ENCODE peak calls at places on chromosomes 12 and 14, in seven cellular contexts. Q is stimulated activated effector memory CD8-positive, alpha-beta T cell treated with anti-CD3 and anti-CD28 coated beads, Interleukin-12 subunit alpha, Interleukin-12 subunit beta, amount 100 ng/mL, for 72 hours; X is fibroblast of villous mesenchyme; J is NCI-H1092; S is activated CD4-positive, CD25-positive, alpha-beta regulatory T cell treated with anti-CD3 and anti-CD28 coated beads, Interleukin-2, amount 50 U/mL, for 16 hours; D is nucleus accumbens; R is stomach. T is an unnamed sample.
A peak's percentile ranks its signal among the peaks of the same experiment; 100 is the strongest.

GRCh38 chr12:14260011-14260993 is 105.2 kb upstream of the ATF7IP start:
- DNase-seq in Q (no peak), X (peak; percentile 92), J (peak; percentile 18), S (no peak), D (peak; percentile 57), R (peak; percentile 89), T (no peak)

GRCh38 chr12:121466800-121467637 is 67.1 kb downstream of the RNF34 start:
- DNase-seq in Q (peak; percentile 82), X (peak; percentile 86), J (peak; percentile 69), S (peak; percentile 73), D (peak; percentile 73), R (peak; percentile 94), T (peak; percentile 83)

GRCh38 chr12:125194999-125195398 is 129.8 kb downstream of the AACS start:
- DNase-seq in Q (no peak), X (no peak), J (no peak), S (no peak), D (no peak), R (no peak), T (no peak)

GRCh38 chr12:128819293-128820144 is 4.2 kb downstream of the SLC15A4 start:
- DNase-seq in Q (no peak), X (no peak), J (no peak), S (no peak), D (no peak), R (peak; percentile 21), T (no peak)

GRCh38 chr12:132249747-132250478 is 79.5 kb downstream of the GALNT9 start:
- DNase-seq in Q (no peak), X (no peak), J (no peak), S (no peak), D (no peak), R (no peak), T (no peak)

GRCh38 chr12:112380663-112381420 is 1.4 kb downstream of the HECTD4 start:
- DNase-seq in Q (no peak), X (no peak), J (no peak), S (no peak), D (no peak), R (no peak), T (no peak)

GRCh38 chr12:40692617-40693502 is 621 bp downstream of the CNTN1 start:
- DNase-seq in Q (no peak), X (no peak), J (no peak), S (no peak), D (no peak), R (no peak), T (no peak)

GRCh38 chr12:24948452-24948815 is 467 bp downstream of the BCAT1 start:
- DNase-seq in Q (no peak), X (peak; percentile 43), J (no peak), S (no peak), D (no peak), R (no peak), T (peak; percentile 39)

GRCh38 chr12:31037921-31038320 is 35.7 kb upstream of the DDX11 start:
- DNase-seq in Q (no peak), X (no peak), J (no peak), S (no peak), D (no peak), R (no peak), T (no peak)

GRCh38 chr14:37172024-37172869 is at the start of gene SLC25A21:
- DNase-seq in Q (no peak), X (peak; percentile 68), J (peak; percentile 83), S (no peak), D (peak; percentile 19), R (peak; percentile 77), T (no peak)

GRCh38 chr12:22287776-22288621 is 46.5 kb downstream of the ST8SIA1 start:
- DNase-seq in Q (peak; percentile 9), X (no peak), J (no peak), S (no peak), D (no peak), R (no peak), T (no peak)

GRCh38 chr12:122888232-122888752 is 7.6 kb downstream of the VPS37B start:
- DNase-seq in Q (no peak), X (peak; percentile 74), J (no peak), S (peak; percentile 23), D (no peak), R (peak; percentile 86), T (no peak)

GRCh38 chr12:72081787-72082186 is 143.1 kb downstream of the TPH2 start:
- DNase-seq in Q (no peak), X (no peak), J (no peak), S (no peak), D (no peak), R (no peak), T (no peak)

GRCh38 chr14:34237098-34237497 is 224.9 kb downstream of the SPTSSA start:
- DNase-seq in Q (no peak), X (peak; percentile 52), J (no peak), S (no peak), D (no peak), R (no peak), T (no peak)

GRCh38 chr14:104443391-104444158 is 136.0 kb upstream of the C14orf180 start:
- DNase-seq in Q (peak; percentile 1), X (no peak), J (no peak), S (no peak), D (no peak), R (no peak), T (no peak)

GRCh38 chr14:70808402-70809237 is 693 bp downstream of the MAP3K9 start:
- DNase-seq in Q (peak; percentile 18), X (no peak), J (no peak), S (no peak), D (no peak), R (peak; percentile 39), T (peak; percentile 17)

GRCh38 chr12:52771088-52771487 is 6.1 kb downstream of the KRT76 start:
- DNase-seq in Q (no peak), X (no peak), J (no peak), S (no peak), D (no peak), R (no peak), T (no peak)

GRCh38 chr12:1660304-1661187 is 30.3 kb upstream of the ADIPOR2 start:
- DNase-seq in Q (no peak), X (peak; percentile 67), J (no peak), S (peak; percentile 25), D (peak; percentile 50), R (peak; percentile 96), T (no peak)

GRCh38 chr14:75406102-75406501 is 21.7 kb upstream of the JDP2 start:
- DNase-seq in Q (no peak), X (no peak), J (no peak), S (no peak), D (no peak), R (no peak), T (no peak)

GRCh38 chr12:45214739-45215418 is 1.0 kb upstream of the ANO6 start:
- DNase-seq in Q (no peak), X (peak; percentile 50), J (no peak), S (no peak), D (no peak), R (no peak), T (no peak)

GRCh38 chr12:80847575-80847974 is 90.2 kb downstream of the LIN7A start:
- DNase-seq in Q (no peak), X (no peak), J (no peak), S (no peak), D (no peak), R (no peak), T (no peak)

GRCh38 chr12:2395352-2395977 is 342.7 kb downstream of the CACNA1C start:
- DNase-seq in Q (peak; percentile 20), X (peak; percentile 51), J (peak; percentile 45), S (no peak), D (no peak), R (peak; percentile 36), T (no peak)

GRCh38 chr12:122061253-122061652 is 17.3 kb upstream of the MLXIP start:
- DNase-seq in Q (no peak), X (no peak), J (no peak), S (no peak), D (no peak), R (no peak), T (no peak)

GRCh38 chr14:80988742-80989429 is 33.5 kb downstream of the TSHR start:
- DNase-seq in Q (no peak), X (no peak), J (no peak), S (no peak), D (no peak), R (no peak), T (no peak)

GRCh38 chr14:52124791-52125661 is 56.2 kb upstream of the NID2 start:
- DNase-seq in Q (no peak), X (peak; percentile 96), J (no peak), S (no peak), D (no peak), R (no peak), T (no peak)

GRCh38 chr14:77653473-77653872 is 37.0 kb upstream of the SPTLC2 start:
- DNase-seq in Q (no peak), X (no peak), J (no peak), S (no peak), D (no peak), R (no peak), T (no peak)

GRCh38 chr12:67394600-67394999 is 125.4 kb downstream of the CAND1 start:
- DNase-seq in Q (no peak), X (peak; percentile 41), J (no peak), S (no peak), D (no peak), R (no peak), T (no peak)

GRCh38 chr14:103332143-103332919 is 1.7 kb upstream of the EIF5 start:
- DNase-seq in Q (no peak), X (no peak), J (no peak), S (no peak), D (no peak), R (no peak), T (no peak)

GRCh38 chr14:59969319-59969718 is 49.4 kb downstream of the LRRC9 start:
- DNase-seq in Q (no peak), X (peak; percentile 48), J (no peak), S (no peak), D (no peak), R (no peak), T (no peak)

GRCh38 chr12:29735604-29736003 is 48.1 kb downstream of the TMTC1 start:
- DNase-seq in Q (no peak), X (no peak), J (no peak), S (no peak), D (no peak), R (no peak), T (no peak)

GRCh38 chr12:54759751-54760150 is 94.6 kb upstream of the MUCL1 start:
- DNase-seq in Q (no peak), X (peak; percentile 6), J (peak; percentile 38), S (no peak), D (no peak), R (no peak), T (no peak)

GRCh38 chr12:10849425-10849878 is at the start of gene PRR4:
- DNase-seq in Q (no peak), X (no peak), J (no peak), S (no peak), D (no peak), R (no peak), T (no peak)

GRCh38 chr12:131323879-131324278 is 370.2 kb downstream of the ADGRD1 start:
- DNase-seq in Q (no peak), X (no peak), J (no peak), S (no peak), D (no peak), R (no peak), T (no peak)

GRCh38 chr12:3973939-3974644 is 100.9 kb upstream of the PARP11 start:
- DNase-seq in Q (no peak), X (no peak), J (no peak), S (no peak), D (no peak), R (no peak), T (peak; percentile 28)

GRCh38 chr14:63535918-63536317 is 7.3 kb downstream of the PPP2R5E start:
- DNase-seq in Q (no peak), X (no peak), J (no peak), S (no peak), D (no peak), R (no peak), T (no peak)